ENCODE peak calls at places on chromosome 10, in nine cellular contexts. One of them, this sample, is unnamed. For H3K27me3 and H3K9me3, the result is how much of the 10 kb centered on the place peaks cover.

GRCh38 chr10:87845624-87846377 is 17.5 kb downstream of the KLLN start:
- DNase-seq in adrenal gland: no peak
- DNase-seq in PC-9: no peak
- DNase-seq in CD8-positive, alpha-beta memory T cell: no peak
- DNase-seq in esophagus squamous epithelium: no peak
- DNase-seq in MM.1S: no peak
- DNase-seq in CD8-positive, alpha-beta T cell: no peak
- DNase-seq in astrocyte: peak
- DNase-seq in K562: no peak
- DNase-seq in this sample: peak

GRCh38 chr10:43201545-43202131 is 63.4 kb downstream of the CSGALNACT2 start:
- DNase-seq in adrenal gland: no peak
- DNase-seq in PC-9: no peak
- DNase-seq in CD8-positive, alpha-beta memory T cell: no peak
- DNase-seq in esophagus squamous epithelium: no peak
- DNase-seq in MM.1S: no peak
- DNase-seq in CD8-positive, alpha-beta T cell: no peak
- DNase-seq in astrocyte: no peak
- DNase-seq in K562: peak
- DNase-seq in this sample: no peak

GRCh38 chr10:15266117-15266516 is 97.6 kb upstream of the NMT2 start:
- DNase-seq in adrenal gland: no peak
- DNase-seq in PC-9: no peak
- DNase-seq in CD8-positive, alpha-beta memory T cell: no peak
- DNase-seq in esophagus squamous epithelium: no peak
- DNase-seq in MM.1S: no peak
- DNase-seq in CD8-positive, alpha-beta T cell: no peak
- DNase-seq in astrocyte: no peak
- DNase-seq in K562: no peak
- DNase-seq in this sample: no peak

GRCh38 chr10:7507887-7508726 is 97.3 kb upstream of the SFMBT2 start:
- DNase-seq in adrenal gland: no peak
- DNase-seq in PC-9: no peak
- DNase-seq in CD8-positive, alpha-beta memory T cell: no peak
- DNase-seq in esophagus squamous epithelium: no peak
- DNase-seq in MM.1S: no peak
- DNase-seq in CD8-positive, alpha-beta T cell: peak
- DNase-seq in astrocyte: no peak
- DNase-seq in K562: no peak
- DNase-seq in this sample: no peak

GRCh38 chr10:58516118-58516517 is 3.4 kb downstream of the BICC1 start:
- DNase-seq in adrenal gland: no peak
- DNase-seq in PC-9: no peak
- DNase-seq in CD8-positive, alpha-beta memory T cell: no peak
- DNase-seq in esophagus squamous epithelium: no peak
- DNase-seq in MM.1S: no peak
- DNase-seq in CD8-positive, alpha-beta T cell: no peak
- DNase-seq in astrocyte: peak
- DNase-seq in K562: no peak
- DNase-seq in this sample: no peak

GRCh38 chr10:12396093-12396492 is 46.7 kb downstream of the CAMK1D start:
- DNase-seq in adrenal gland: no peak
- DNase-seq in PC-9: no peak
- DNase-seq in CD8-positive, alpha-beta memory T cell: no peak
- DNase-seq in esophagus squamous epithelium: no peak
- DNase-seq in MM.1S: no peak
- DNase-seq in CD8-positive, alpha-beta T cell: no peak
- DNase-seq in astrocyte: no peak
- DNase-seq in K562: no peak
- DNase-seq in this sample: no peak

GRCh38 chr10:114709966-114710365 is 51.9 kb upstream of the ABLIM1 start:
- DNase-seq in adrenal gland: no peak
- DNase-seq in PC-9: peak
- DNase-seq in CD8-positive, alpha-beta memory T cell: no peak
- DNase-seq in esophagus squamous epithelium: no peak
- DNase-seq in MM.1S: no peak
- DNase-seq in CD8-positive, alpha-beta T cell: no peak
- DNase-seq in astrocyte: peak
- DNase-seq in K562: no peak
- DNase-seq in this sample: no peak

GRCh38 chr10:43043342-43043772 is 33.5 kb upstream of the RET start:
- DNase-seq in adrenal gland: no peak
- DNase-seq in PC-9: no peak
- DNase-seq in CD8-positive, alpha-beta memory T cell: no peak
- DNase-seq in esophagus squamous epithelium: no peak
- DNase-seq in MM.1S: no peak
- DNase-seq in CD8-positive, alpha-beta T cell: no peak
- DNase-seq in astrocyte: no peak
- DNase-seq in K562: no peak
- DNase-seq in this sample: no peak

GRCh38 chr10:1141261-1141660 is 85.1 kb downstream of the WDR37 start:
- DNase-seq in adrenal gland: no peak
- DNase-seq in PC-9: no peak
- DNase-seq in CD8-positive, alpha-beta memory T cell: no peak
- DNase-seq in esophagus squamous epithelium: no peak
- DNase-seq in MM.1S: no peak
- DNase-seq in CD8-positive, alpha-beta T cell: no peak
- DNase-seq in astrocyte: no peak
- DNase-seq in K562: no peak
- DNase-seq in this sample: no peak

GRCh38 chr10:130757821-130758489 is 553.6 kb downstream of the TCERG1L start:
- DNase-seq in adrenal gland: no peak
- DNase-seq in PC-9: no peak
- DNase-seq in CD8-positive, alpha-beta memory T cell: no peak
- DNase-seq in esophagus squamous epithelium: no peak
- DNase-seq in MM.1S: no peak
- DNase-seq in CD8-positive, alpha-beta T cell: no peak
- DNase-seq in astrocyte: no peak
- DNase-seq in K562: no peak
- DNase-seq in this sample: no peak

GRCh38 chr10:86960003-86960862 is 1.8 kb downstream of the SNCG start:
- DNase-seq in adrenal gland: peak
- DNase-seq in PC-9: peak
- DNase-seq in CD8-positive, alpha-beta memory T cell: no peak
- DNase-seq in esophagus squamous epithelium: no peak
- DNase-seq in MM.1S: peak
- DNase-seq in CD8-positive, alpha-beta T cell: no peak
- DNase-seq in astrocyte: no peak
- DNase-seq in K562: peak
- DNase-seq in this sample: no peak

GRCh38 chr10:33703897-33704825 is 369.7 kb upstream of the NRP1 start:
- DNase-seq in adrenal gland: peak
- DNase-seq in PC-9: no peak
- DNase-seq in CD8-positive, alpha-beta memory T cell: no peak
- DNase-seq in esophagus squamous epithelium: no peak
- DNase-seq in MM.1S: no peak
- DNase-seq in CD8-positive, alpha-beta T cell: no peak
- DNase-seq in astrocyte: peak
- DNase-seq in K562: no peak
- DNase-seq in this sample: no peak

GRCh38 chr10:93211989-93212388 is 138.3 kb downstream of the CYP26A1 start:
- DNase-seq in adrenal gland: no peak
- DNase-seq in PC-9: no peak
- DNase-seq in CD8-positive, alpha-beta memory T cell: no peak
- DNase-seq in esophagus squamous epithelium: no peak
- DNase-seq in MM.1S: no peak
- DNase-seq in CD8-positive, alpha-beta T cell: no peak
- DNase-seq in astrocyte: no peak
- DNase-seq in K562: no peak
- DNase-seq in this sample: no peak

GRCh38 chr10:73854310-73854709 is 20.0 kb downstream of the CAMK2G start:
- DNase-seq in adrenal gland: no peak
- DNase-seq in PC-9: no peak
- DNase-seq in CD8-positive, alpha-beta memory T cell: no peak
- DNase-seq in esophagus squamous epithelium: no peak
- DNase-seq in MM.1S: no peak
- DNase-seq in CD8-positive, alpha-beta T cell: no peak
- DNase-seq in astrocyte: no peak
- DNase-seq in K562: no peak
- DNase-seq in this sample: no peak

GRCh38 chr10:82811621-82812020 is 936.6 kb downstream of the NRG3 start:
- DNase-seq in adrenal gland: peak
- DNase-seq in PC-9: no peak
- DNase-seq in CD8-positive, alpha-beta memory T cell: no peak
- DNase-seq in esophagus squamous epithelium: no peak
- DNase-seq in MM.1S: peak
- DNase-seq in CD8-positive, alpha-beta T cell: no peak
- DNase-seq in astrocyte: no peak
- DNase-seq in K562: no peak
- DNase-seq in this sample: no peak

GRCh38 chr10:601356-601963 is 88.0 kb downstream of the DIP2C start:
- DNase-seq in adrenal gland: no peak
- DNase-seq in PC-9: no peak
- DNase-seq in CD8-positive, alpha-beta memory T cell: no peak
- DNase-seq in esophagus squamous epithelium: no peak
- DNase-seq in MM.1S: no peak
- DNase-seq in CD8-positive, alpha-beta T cell: no peak
- DNase-seq in astrocyte: peak
- DNase-seq in K562: no peak
- DNase-seq in this sample: no peak

GRCh38 chr10:97174276-97174775 is 11.4 kb downstream of the SLIT1 start:
- DNase-seq in adrenal gland: no peak
- DNase-seq in PC-9: no peak
- DNase-seq in CD8-positive, alpha-beta memory T cell: no peak
- DNase-seq in esophagus squamous epithelium: no peak
- DNase-seq in MM.1S: no peak
- DNase-seq in CD8-positive, alpha-beta T cell: no peak
- DNase-seq in astrocyte: no peak
- DNase-seq in K562: no peak
- DNase-seq in this sample: no peak
- H3K27me3 ChIP-seq in adrenal gland: under half
- H3K27me3 ChIP-seq in PC-9: under half
- H3K27me3 ChIP-seq in CD8-positive, alpha-beta memory T cell: under half
- H3K27me3 ChIP-seq in esophagus squamous epithelium: under half
- H3K27me3 ChIP-seq in MM.1S: under half
- H3K27me3 ChIP-seq in CD8-positive, alpha-beta T cell: under half
- H3K27me3 ChIP-seq in astrocyte: under half
- H3K27me3 ChIP-seq in K562: under half
- H3K27me3 ChIP-seq in this sample: under half

DNA sequence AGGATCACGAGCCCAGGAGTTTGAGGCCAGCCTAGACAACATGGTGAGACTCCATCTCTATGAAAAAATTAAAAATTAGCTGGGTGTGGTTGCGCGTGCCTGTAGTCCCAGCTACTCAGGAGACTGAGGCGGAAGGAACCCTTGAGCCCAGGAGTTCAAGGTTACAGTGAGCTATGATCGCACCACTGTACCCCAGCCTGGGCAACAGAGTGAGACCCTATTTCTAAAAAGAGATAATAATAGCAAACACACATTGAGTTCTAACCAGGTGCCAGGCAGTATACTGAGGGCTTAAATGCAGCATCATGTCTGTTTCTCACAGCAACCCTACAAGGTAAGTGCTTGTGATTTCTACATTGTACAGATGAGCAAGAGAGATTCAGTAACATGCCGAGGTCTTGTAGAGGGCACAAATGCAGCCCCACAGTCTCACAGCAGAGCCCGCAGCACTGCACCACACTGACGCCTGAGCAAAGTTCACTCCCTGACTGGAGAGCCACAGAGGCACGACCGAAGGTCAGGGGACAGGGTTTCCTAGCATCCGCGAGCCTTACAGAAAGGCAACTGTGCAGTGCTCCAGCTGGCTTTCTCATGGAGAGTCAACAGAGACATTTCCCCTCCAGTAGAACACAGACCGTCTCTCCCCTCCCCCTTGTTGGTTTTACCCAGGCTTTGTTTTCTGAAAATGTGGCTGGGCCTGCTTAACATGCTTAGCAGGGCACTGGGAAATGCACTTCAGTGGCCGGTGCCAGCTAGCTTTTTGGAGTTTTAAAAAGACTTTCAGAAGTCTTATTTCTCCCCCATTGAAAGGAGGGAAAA is 36.5 kb downstream of the PDSS1 start:
- DNase-seq in adrenal gland: no peak
- DNase-seq in PC-9: no peak
- DNase-seq in CD8-positive, alpha-beta memory T cell: no peak
- DNase-seq in esophagus squamous epithelium: no peak
- DNase-seq in MM.1S: no peak
- DNase-seq in CD8-positive, alpha-beta T cell: no peak
- DNase-seq in astrocyte: no peak
- DNase-seq in K562: no peak
- DNase-seq in this sample: no peak
- H3K27ac ChIP-seq in adrenal gland: no peak
- H3K27ac ChIP-seq in PC-9: no peak
- H3K27ac ChIP-seq in CD8-positive, alpha-beta memory T cell: no peak
- H3K27ac ChIP-seq in esophagus squamous epithelium: peak
- H3K27ac ChIP-seq in MM.1S: no peak
- H3K27ac ChIP-seq in CD8-positive, alpha-beta T cell: no peak
- H3K27ac ChIP-seq in astrocyte: no peak
- H3K27ac ChIP-seq in K562: no peak
- H3K27ac ChIP-seq in this sample: no peak

DNA sequence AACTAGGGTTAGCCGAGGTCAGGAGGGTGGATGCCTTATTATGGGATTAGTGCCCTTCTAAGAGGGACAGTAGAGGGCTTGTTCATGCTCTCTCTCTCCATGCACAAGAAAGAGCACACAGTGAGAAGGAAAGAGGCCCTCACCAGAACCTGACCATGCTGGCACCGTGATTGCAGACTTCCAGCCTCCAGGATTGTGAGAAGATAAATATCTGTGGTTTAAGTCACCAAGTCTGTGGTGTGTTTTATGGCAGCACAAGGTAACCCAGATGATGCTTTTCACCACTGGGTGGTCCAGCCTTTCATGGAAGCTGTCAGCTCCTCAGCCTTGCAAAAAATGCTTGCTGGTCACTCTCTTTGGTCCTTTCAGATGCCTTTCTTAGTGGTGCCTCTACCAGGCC is 175.9 kb downstream of the ANKRD30A start:
- DNase-seq in adrenal gland: no peak
- DNase-seq in PC-9: no peak
- DNase-seq in CD8-positive, alpha-beta memory T cell: no peak
- DNase-seq in esophagus squamous epithelium: no peak
- DNase-seq in MM.1S: no peak
- DNase-seq in CD8-positive, alpha-beta T cell: no peak
- DNase-seq in astrocyte: no peak
- DNase-seq in K562: no peak
- DNase-seq in this sample: no peak
- H3K9me3 ChIP-seq in adrenal gland: under half
- H3K9me3 ChIP-seq in PC-9: under half
- H3K9me3 ChIP-seq in CD8-positive, alpha-beta memory T cell: under half
- H3K9me3 ChIP-seq in esophagus squamous epithelium: under half
- H3K9me3 ChIP-seq in MM.1S: under half
- H3K9me3 ChIP-seq in CD8-positive, alpha-beta T cell: under half
- H3K9me3 ChIP-seq in astrocyte: under half
- H3K9me3 ChIP-seq in K562: under half
- H3K9me3 ChIP-seq in this sample: under half

DNA sequence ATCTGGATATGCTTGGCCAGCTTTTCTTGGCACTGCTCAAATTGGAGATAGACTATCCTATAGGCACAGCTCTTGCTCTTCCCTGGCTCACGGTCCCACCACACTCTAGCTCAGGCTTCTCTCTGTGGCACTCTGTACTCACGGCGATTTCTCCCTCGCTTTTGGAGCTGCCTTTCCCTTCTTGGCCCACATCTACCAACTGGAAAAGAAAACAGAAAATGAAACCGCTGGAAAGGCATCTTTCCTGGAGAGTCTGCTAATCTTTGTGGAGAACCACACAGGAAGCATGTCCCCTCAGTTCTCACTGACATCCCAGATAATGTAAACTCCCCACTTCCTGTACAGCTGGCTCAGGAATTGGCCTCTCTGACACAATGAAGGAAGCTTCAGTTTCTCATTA is 210.0 kb downstream of the JCAD start:
- DNase-seq in adrenal gland: peak
- DNase-seq in PC-9: no peak
- DNase-seq in CD8-positive, alpha-beta memory T cell: no peak
- DNase-seq in esophagus squamous epithelium: no peak
- DNase-seq in MM.1S: no peak
- DNase-seq in CD8-positive, alpha-beta T cell: no peak
- DNase-seq in astrocyte: peak
- DNase-seq in K562: no peak
- DNase-seq in this sample: peak
- H3K27me3 ChIP-seq in adrenal gland: under half
- H3K27me3 ChIP-seq in PC-9: under half
- H3K27me3 ChIP-seq in CD8-positive, alpha-beta memory T cell: under half
- H3K27me3 ChIP-seq in esophagus squamous epithelium: under half
- H3K27me3 ChIP-seq in MM.1S: under half
- H3K27me3 ChIP-seq in CD8-positive, alpha-beta T cell: under half
- H3K27me3 ChIP-seq in astrocyte: under half
- H3K27me3 ChIP-seq in K562: under half
- H3K27me3 ChIP-seq in this sample: under half

This sample was measured in AG04450.